ENCODE peak calls at places on chromosomes 5 and 9, in nine cellular contexts. N is left ventricle myocardium inferior, R is stomach, L is OCI-LY7, K is brain microvascular endothelial cell, I is right lobe of liver, U is upper lobe of right lung, C is right atrium auricular region, T is neural progenitor cell. B is an unnamed sample.

GRCh38 chr9:126707083-126707482 is 93.4 kb downstream of the LMX1B start:
- DNase-seq in I (no peak), T (no peak), K (no peak), R (no peak), C (peak; percentile 47), U (no peak), N (no peak), L (no peak), B (peak; percentile 3)

GRCh38 chr5:177132504-177133118 is 962 bp upstream of the NSD1 start:
- DNase-seq in U (no peak), K (no peak), N (no peak), R (no peak), T (peak; percentile 84), I (peak; percentile 47), L (no peak), C (no peak), B (no peak)

GRCh38 chr5:174204914-174205313 is 159.4 kb downstream of the NSG2 start:
- DNase-seq in U (no peak), K (no peak), R (no peak), N (no peak), T (peak; percentile 84), C (no peak), I (no peak), L (no peak), B (no peak)

GRCh38 chr5:67966712-67967111 is 248.8 kb upstream of the PIK3R1 start:
- DNase-seq in T (no peak), I (no peak), C (no peak), R (no peak), U (no peak), L (no peak), N (no peak), K (no peak), B (no peak)

GRCh38 chr5:145101246-145101645 is 733.9 kb downstream of the PRELID2 start:
- DNase-seq in T (peak; percentile 20), I (no peak), N (no peak), L (peak; percentile 2), C (no peak), K (no peak), R (no peak), U (no peak), B (no peak)

GRCh38 chr5:105288946-105289345 is 1726.4 kb upstream of the NUDT12 start:
- DNase-seq in C (no peak), T (no peak), L (no peak), R (no peak), U (no peak), K (no peak), I (no peak), N (no peak), B (no peak)

GRCh38 chr5:176790921-176791320 is 19.4 kb upstream of the UNC5A start:
- DNase-seq in U (no peak), N (no peak), R (no peak), K (no peak), I (no peak), T (no peak), L (no peak), C (no peak), B (no peak)

GRCh38 chr9:123421801-123422455 is 65.9 kb downstream of the CRB2 start:
- DNase-seq in U (peak; percentile 41), T (no peak), R (no peak), L (no peak), C (no peak), N (no peak), K (no peak), I (no peak), B (no peak)

GRCh38 chr5:160118349-160119141 is 705 bp downstream of the PWWP2A start:
- DNase-seq in L (peak; percentile 63), K (no peak), U (peak; percentile 85), C (peak; percentile 66), I (peak; percentile 61), T (no peak), R (peak; percentile 47), N (peak; percentile 52), B (peak; percentile 76)

GRCh38 chr9:113523421-113524141 is 60.1 kb downstream of the RGS3 start:
- DNase-seq in I (peak; percentile 50), K (peak; percentile 25), L (peak; percentile 73), R (no peak), T (no peak), C (no peak), U (peak; percentile 78), N (peak; percentile 60), B (peak; percentile 70)

GRCh38 chr5:179342577-179342976 is 2.7 kb downstream of the ADAMTS2 start:
- DNase-seq in U (no peak), T (peak; percentile 55), C (no peak), I (peak; percentile 12), N (no peak), R (no peak), L (no peak), K (peak; percentile 48), B (peak; percentile 39)

GRCh38 chr9:93091453-93092081 is 4.5 kb upstream of the CARD19 start:
- DNase-seq in I (peak; percentile 63), K (peak; percentile 93), C (peak; percentile 51), L (no peak), U (peak; percentile 63), R (no peak), N (no peak), T (peak; percentile 0), B (peak; percentile 44)

GRCh38 chr9:136793063-136793946 is 2.2 kb downstream of the TMEM141 start:
- DNase-seq in K (no peak), C (no peak), T (no peak), I (no peak), N (no peak), U (no peak), L (no peak), R (no peak), B (no peak)

DNA sequence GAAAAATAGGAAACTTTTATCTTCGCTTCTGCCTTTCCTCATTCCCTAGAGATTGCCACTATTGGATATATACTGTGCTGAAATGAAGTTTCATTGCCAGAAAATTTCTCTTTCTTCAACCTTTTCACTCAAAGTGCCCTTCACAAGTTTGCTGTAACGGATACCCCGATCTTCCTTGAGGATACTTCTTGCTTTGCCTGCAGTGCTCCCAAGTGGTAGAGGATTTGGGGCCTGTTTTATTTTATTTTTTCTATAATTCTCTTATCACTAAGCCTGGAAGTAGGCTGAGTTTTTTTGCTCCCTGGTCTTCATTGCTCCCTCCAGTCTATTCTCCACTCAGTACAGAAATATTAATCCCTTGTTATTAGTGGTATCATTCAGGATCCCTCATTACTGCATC is 481.4 kb upstream of the CDH18 start:
- DNase-seq in K (no peak), L (no peak), C (no peak), T (no peak), N (no peak), U (no peak), R (no peak), I (no peak), B (no peak)
- TF ChIP-seq CTCF in K (no peak), L (no peak), C (no peak), T (peak; percentile 6), N (no peak), U (no peak), R (no peak), I (no peak), B (no peak)

DNA sequence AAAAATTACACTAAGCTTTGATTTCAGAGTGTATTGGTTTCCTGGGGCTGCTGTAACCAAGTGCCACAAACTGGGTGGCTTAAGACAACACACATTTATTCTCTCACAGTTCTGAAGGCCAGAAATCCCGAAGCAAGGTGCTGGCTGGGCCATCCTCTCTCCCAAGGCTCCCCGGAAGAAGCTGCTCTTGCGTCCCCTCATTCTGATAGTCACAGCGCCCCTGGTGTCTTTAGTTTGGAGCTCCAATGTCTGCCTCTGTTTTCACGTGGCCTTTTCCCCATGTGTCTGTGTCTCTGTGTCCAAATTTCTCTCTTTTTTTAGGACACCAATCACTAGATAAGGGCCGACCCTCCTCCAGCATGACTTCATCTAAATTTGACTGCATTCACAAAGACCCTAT is 56.7 kb downstream of the ROPN1L start:
- DNase-seq in C (no peak), K (no peak), T (no peak), U (no peak), L (no peak), N (no peak), I (no peak), R (no peak), B (no peak)
- H3K4me3 ChIP-seq in C (no peak overlapping the region), K (no peak overlapping the region), T (no peak overlapping the region), U (no peak overlapping the region), L (no peak overlapping the region), N (no peak overlapping the region), I (no peak overlapping the region), R (no peak overlapping the region), B (no peak overlapping the region)

GRCh38 chr9:86557918-86558317 is 203.7 kb upstream of the TUT7 start:
- DNase-seq in K (no peak), T (no peak), N (no peak), C (no peak), L (no peak), I (no peak), U (no peak), R (no peak), B (no peak)

GRCh38 chr9:86557063-86557766 is 203.0 kb upstream of the TUT7 start:
- DNase-seq in I (no peak), L (no peak), T (peak; percentile 8), N (no peak), K (peak; percentile 82), U (no peak), C (no peak), R (no peak), B (no peak)

GRCh38 chr9:86563959-86564358 is 209.7 kb upstream of the TUT7 start:
- DNase-seq in T (no peak), I (no peak), K (no peak), N (no peak), U (no peak), R (no peak), L (no peak), C (no peak), B (no peak)

GRCh38 chr9:86563350-86563749 is 209.1 kb upstream of the TUT7 start:
- DNase-seq in I (no peak), T (no peak), N (no peak), R (no peak), K (no peak), C (no peak), U (no peak), L (no peak), B (no peak)

GRCh38 chr9:86562691-86563090 is 208.5 kb upstream of the TUT7 start:
- DNase-seq in I (no peak), T (no peak), C (no peak), N (no peak), L (no peak), R (no peak), K (no peak), U (no peak), B (no peak)
- H3K36me3 ChIP-seq in I (no peaks in the 10 kb centered on the region), T (no peaks in the 10 kb centered on the region), C (no peaks in the 10 kb centered on the region), N (no peaks in the 10 kb centered on the region), L (no peaks in the 10 kb centered on the region), R (no peaks in the 10 kb centered on the region), K (no peaks in the 10 kb centered on the region), U (no peaks in the 10 kb centered on the region), B (no peaks in the 10 kb centered on the region)

DNA sequence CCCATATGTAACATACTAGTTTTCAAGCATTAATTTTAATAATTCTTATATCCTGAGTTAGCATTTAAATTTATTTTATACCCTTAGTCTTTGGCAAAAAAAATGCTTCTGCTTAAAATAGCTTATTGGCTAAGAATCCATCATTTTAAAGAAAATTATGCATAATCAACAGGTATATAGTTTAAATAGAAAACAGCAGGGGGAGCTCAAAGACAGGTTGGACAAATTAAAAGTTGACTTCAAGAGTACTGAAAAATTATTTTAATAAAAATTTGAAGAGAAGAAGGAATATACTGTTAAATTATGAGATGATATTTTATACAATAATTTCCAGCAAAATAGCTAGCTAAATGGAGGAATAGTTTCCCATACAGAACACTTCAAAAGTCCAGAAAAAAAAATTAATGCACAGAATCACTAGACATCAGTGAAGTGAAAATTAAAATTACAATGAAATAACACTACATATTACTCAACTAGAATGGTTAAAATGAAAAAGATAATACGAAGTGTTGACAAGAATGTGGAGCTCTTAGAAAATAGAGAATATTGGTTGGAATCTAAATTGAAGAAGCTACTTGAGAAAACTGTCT is 387.1 kb downstream of the PDE4D start:
- DNase-seq in R (no peak), U (no peak), L (peak; percentile 57), N (no peak), I (no peak), T (peak; percentile 38), C (no peak), K (no peak), B (no peak)
- TF ChIP-seq CTCF in R (peak; percentile 33), U (peak; percentile 47), L (peak; percentile 92), N (peak; percentile 69), I (peak; percentile 55), T (peak; percentile 69), C (peak; percentile 51), K (peak; percentile 21), B (peak; percentile 43)